ENCODE peak calls at places on chromosomes 4 and X, in four cellular contexts. One of them, this sample, is unnamed.

GRCh38 chr4:8832130-8832930 is 39.3 kb downstream of the HMX1 start:
- DNase-seq in stomach: peak; percentile 20
- DNase-seq in psoas muscle: no peak
- DNase-seq in cardiac fibroblast: peak; percentile 8
- DNase-seq in this sample: no peak

GRCh38 chr4:3312362-3312761 is 19.5 kb downstream of the RGS12 start:
- DNase-seq in stomach: peak; percentile 5
- DNase-seq in cardiac fibroblast: no peak
- DNase-seq in psoas muscle: no peak
- DNase-seq in this sample: no peak

GRCh38 chr4:103443324-103443723 is 245.2 kb upstream of the CENPE start:
- DNase-seq in stomach: no peak
- DNase-seq in psoas muscle: no peak
- DNase-seq in cardiac fibroblast: no peak
- DNase-seq in this sample: no peak

GRCh38 chrX:120653000-120653399 is 23.1 kb upstream of the C1GALT1C1 start:
- DNase-seq in psoas muscle: no peak
- DNase-seq in cardiac fibroblast: no peak
- DNase-seq in stomach: no peak
- DNase-seq in this sample: no peak

GRCh38 chr4:1855334-1856070 is 454 bp downstream of the LETM1 start:
- DNase-seq in cardiac fibroblast: no peak
- DNase-seq in stomach: no peak
- DNase-seq in psoas muscle: peak; percentile 47
- DNase-seq in this sample: peak; percentile 51

GRCh38 chr4:112270643-112271484 is 14.8 kb downstream of the TIFA start:
- DNase-seq in stomach: no peak
- DNase-seq in cardiac fibroblast: peak; percentile 40
- DNase-seq in psoas muscle: no peak
- DNase-seq in this sample: no peak

GRCh38 chr4:79623125-79623905 is 215.3 kb upstream of the GK2 start:
- DNase-seq in cardiac fibroblast: no peak
- DNase-seq in stomach: no peak
- DNase-seq in psoas muscle: no peak
- DNase-seq in this sample: no peak

GRCh38 chrX:68504237-68504636 is 5.4 kb downstream of the YIPF6 start:
- DNase-seq in cardiac fibroblast: peak; percentile 33
- DNase-seq in psoas muscle: no peak
- DNase-seq in stomach: no peak
- DNase-seq in this sample: no peak

GRCh38 chr4:80094191-80094590 is 21.2 kb upstream of the ANTXR2 start:
- DNase-seq in cardiac fibroblast: peak; percentile 65
- DNase-seq in psoas muscle: no peak
- DNase-seq in stomach: no peak
- DNase-seq in this sample: no peak

GRCh38 chrX:24553016-24553415 is 87.9 kb downstream of the PDK3 start:
- DNase-seq in cardiac fibroblast: peak; percentile 51
- DNase-seq in psoas muscle: no peak
- DNase-seq in stomach: no peak
- DNase-seq in this sample: no peak

GRCh38 chr4:113564493-113564892 is 197.0 kb downstream of the CAMK2D start:
- DNase-seq in stomach: no peak
- DNase-seq in psoas muscle: no peak
- DNase-seq in cardiac fibroblast: no peak
- DNase-seq in this sample: no peak

GRCh38 chr4:19304028-19304427 is 947.7 kb upstream of the SLIT2 start:
- DNase-seq in stomach: no peak
- DNase-seq in psoas muscle: no peak
- DNase-seq in cardiac fibroblast: no peak
- DNase-seq in this sample: no peak

DNA sequence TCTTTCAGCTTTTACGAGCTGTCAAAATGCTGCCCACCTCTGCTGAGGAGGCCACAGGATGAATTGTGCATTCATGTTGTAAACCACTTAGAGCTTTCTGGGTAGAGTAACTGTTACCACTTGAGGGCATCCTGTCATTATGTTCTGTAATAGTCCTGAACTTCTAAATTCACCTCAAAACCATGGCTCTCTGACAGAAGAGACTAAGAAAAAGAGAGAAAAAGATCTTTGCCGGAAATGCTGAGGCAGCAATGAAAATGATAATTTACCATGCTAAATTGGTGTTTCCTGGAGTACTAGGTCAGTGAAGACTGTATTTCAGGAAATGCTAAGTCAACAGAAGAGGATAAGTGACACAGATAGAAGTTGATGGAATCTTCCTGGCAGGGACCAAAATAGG is 942.3 kb upstream of the SLIT2 start:
- DNase-seq in stomach: no peak
- DNase-seq in psoas muscle: no peak
- DNase-seq in cardiac fibroblast: peak; percentile 78
- DNase-seq in this sample: no peak
- TF ChIP-seq CTCF in stomach: no peak
- TF ChIP-seq CTCF in psoas muscle: no peak
- TF ChIP-seq CTCF in cardiac fibroblast: peak; percentile 41
- TF ChIP-seq CTCF in this sample: no peak

DNA sequence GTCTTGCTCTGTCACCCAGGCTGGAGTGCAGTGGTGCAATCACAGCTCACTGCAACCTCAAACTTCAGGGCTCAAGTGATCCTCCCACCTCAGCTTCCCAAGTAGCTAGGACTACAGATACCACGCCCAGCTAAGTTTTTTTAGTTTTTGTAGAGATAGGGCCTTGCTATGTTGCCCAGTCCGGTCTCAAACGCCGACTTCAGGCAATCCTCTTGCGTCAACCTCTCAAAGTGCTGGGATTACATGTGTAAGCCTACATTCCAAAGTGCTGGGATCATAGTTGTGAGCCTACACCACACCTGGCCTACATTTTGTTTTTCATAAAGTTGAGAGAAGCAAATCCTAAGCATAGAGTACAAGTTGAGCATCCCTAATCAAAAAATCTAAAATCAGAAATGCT is 42.2 kb downstream of the SMARCA5 start:
- DNase-seq in psoas muscle: no peak
- DNase-seq in cardiac fibroblast: peak; percentile 5
- DNase-seq in stomach: no peak
- DNase-seq in this sample: no peak
- TF ChIP-seq CTCF in psoas muscle: no peak
- TF ChIP-seq CTCF in cardiac fibroblast: no peak
- TF ChIP-seq CTCF in stomach: no peak
- TF ChIP-seq CTCF in this sample: no peak

GRCh38 chr4:178577933-178578332 is 1135.7 kb upstream of the AGA start:
- DNase-seq in stomach: no peak
- DNase-seq in psoas muscle: no peak
- DNase-seq in cardiac fibroblast: no peak
- DNase-seq in this sample: no peak
- TF ChIP-seq CTCF in stomach: no peak
- TF ChIP-seq CTCF in psoas muscle: no peak
- TF ChIP-seq CTCF in cardiac fibroblast: no peak
- TF ChIP-seq CTCF in this sample: no peak

DNA sequence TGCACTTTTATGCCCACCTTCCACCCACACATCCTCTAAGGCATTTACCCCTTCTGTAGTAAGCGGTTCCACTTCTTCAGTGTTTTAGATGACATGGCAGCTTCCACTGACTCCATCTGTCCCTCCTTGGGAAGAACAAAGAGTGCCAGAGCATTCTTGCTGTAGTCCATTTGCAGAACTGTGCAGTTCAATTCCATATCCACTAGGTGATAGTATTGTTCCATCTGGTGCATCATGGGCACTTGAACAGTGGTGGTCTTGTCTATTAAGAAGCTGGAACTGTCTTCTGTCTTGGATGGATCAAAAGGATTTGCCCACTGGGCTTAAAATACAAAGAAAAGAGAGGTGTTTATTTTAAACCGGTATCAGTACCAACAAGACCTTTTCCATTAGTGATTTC is 3.5 kb downstream of the SERPINA7 start:
- DNase-seq in stomach: no peak
- DNase-seq in psoas muscle: no peak
- DNase-seq in cardiac fibroblast: peak; percentile 1
- DNase-seq in this sample: no peak
- TF ChIP-seq CTCF in stomach: no peak
- TF ChIP-seq CTCF in psoas muscle: no peak
- TF ChIP-seq CTCF in cardiac fibroblast: no peak
- TF ChIP-seq CTCF in this sample: peak; percentile 23

GRCh38 chr4:38873290-38873949 is 5.8 kb downstream of the FAM114A1 start:
- DNase-seq in psoas muscle: no peak
- DNase-seq in cardiac fibroblast: no peak
- DNase-seq in stomach: no peak
- DNase-seq in this sample: no peak
- TF ChIP-seq CTCF in psoas muscle: no peak
- TF ChIP-seq CTCF in cardiac fibroblast: no peak
- TF ChIP-seq CTCF in stomach: no peak
- TF ChIP-seq CTCF in this sample: no peak

DNA sequence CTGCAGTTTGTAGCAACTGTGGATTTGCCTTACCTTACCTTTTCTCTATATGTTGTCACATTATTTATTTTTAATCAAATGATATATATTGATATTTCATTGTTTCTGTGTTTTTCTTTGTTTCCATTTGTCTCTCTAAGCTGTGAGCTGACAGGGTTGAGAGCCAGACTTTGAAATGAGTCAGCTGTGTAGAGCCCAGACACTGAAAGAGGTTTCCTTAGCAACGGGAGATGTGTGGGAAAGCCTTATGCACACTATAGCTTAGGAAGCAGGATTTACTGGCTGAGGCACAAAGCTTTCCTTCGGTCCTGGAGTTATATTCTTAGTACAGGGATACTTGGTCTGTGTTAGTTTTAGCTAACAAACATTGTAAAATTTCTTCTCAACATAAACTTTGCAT is 192.2 kb downstream of the FGF13 start:
- DNase-seq in stomach: no peak
- DNase-seq in cardiac fibroblast: no peak
- DNase-seq in psoas muscle: no peak
- DNase-seq in this sample: no peak
- TF ChIP-seq CTCF in stomach: no peak
- TF ChIP-seq CTCF in cardiac fibroblast: no peak
- TF ChIP-seq CTCF in psoas muscle: no peak
- TF ChIP-seq CTCF in this sample: no peak